ENCODE peak calls at places on chromosome 21, in four cellular contexts. One of them, this sample, is unnamed.

GRCh38 chr21:43331962-43332458 is 94.9 kb downstream of the SIK1 start:
- DNase-seq in K562: no peak
- DNase-seq in HepG2: no peak
- DNase-seq in A549: peak; percentile 98
- DNase-seq in this sample: no peak

GRCh38 chr21:28538987-28539622 is 453.6 kb downstream of the LTN1 start:
- DNase-seq in HepG2: no peak
- DNase-seq in A549: no peak
- DNase-seq in K562: no peak
- DNase-seq in this sample: no peak

GRCh38 chr21:33372582-33372981 is 30.6 kb upstream of the IFNGR2 start:
- DNase-seq in K562: no peak
- DNase-seq in HepG2: no peak
- DNase-seq in A549: no peak
- DNase-seq in this sample: no peak

GRCh38 chr21:29678616-29679015 is 261.2 kb downstream of the GRIK1 start:
- DNase-seq in HepG2: no peak
- DNase-seq in A549: no peak
- DNase-seq in K562: no peak
- DNase-seq in this sample: no peak

GRCh38 chr21:35520302-35520701 is 471.2 kb upstream of the RUNX1 start:
- DNase-seq in HepG2: no peak
- DNase-seq in K562: peak; percentile 45
- DNase-seq in A549: no peak
- DNase-seq in this sample: no peak

GRCh38 chr21:33199516-33200217 is 30.1 kb upstream of the IFNAR2 start:
- DNase-seq in HepG2: peak; percentile 88
- DNase-seq in A549: peak; percentile 86
- DNase-seq in K562: peak; percentile 92
- DNase-seq in this sample: peak; percentile 56

GRCh38 chr21:30408782-30409494 is 13.1 kb downstream of the KRTAP13-1 start:
- DNase-seq in HepG2: peak; percentile 14
- DNase-seq in A549: peak; percentile 72
- DNase-seq in K562: peak; percentile 43
- DNase-seq in this sample: peak; percentile 84

GRCh38 chr21:28833181-28833580 is 159.5 kb downstream of the LTN1 start:
- DNase-seq in K562: no peak
- DNase-seq in A549: no peak
- DNase-seq in HepG2: no peak
- DNase-seq in this sample: no peak

GRCh38 chr21:34367320-34367935 is 3.6 kb downstream of the KCNE2 start:
- DNase-seq in K562: peak; percentile 77
- DNase-seq in A549: peak; percentile 74
- DNase-seq in HepG2: peak; percentile 56
- DNase-seq in this sample: peak; percentile 48

GRCh38 chr21:40846566-40847411 is at the start of gene DSCAM:
- DNase-seq in K562: no peak
- DNase-seq in HepG2: no peak
- DNase-seq in A549: no peak
- DNase-seq in this sample: peak; percentile 60

GRCh38 chr21:15010645-15011044 is 54.2 kb downstream of the NRIP1 start:
- DNase-seq in HepG2: no peak
- DNase-seq in K562: no peak
- DNase-seq in A549: no peak
- DNase-seq in this sample: no peak

GRCh38 chr21:46099476-46099875 is 1.6 kb downstream of the COL6A2 start:
- DNase-seq in HepG2: peak; percentile 15
- DNase-seq in A549: no peak
- DNase-seq in K562: no peak
- DNase-seq in this sample: peak; percentile 51
- TF ChIP-seq NR3C1 in HepG2: no peak
- TF ChIP-seq NR3C1 in A549: no peak
- TF ChIP-seq NR3C1 in K562: no peak
- TF ChIP-seq NR3C1 in this sample: no peak

GRCh38 chr21:41873005-41873404 is 6.1 kb downstream of the PRDM15 start:
- DNase-seq in A549: no peak
- DNase-seq in K562: no peak
- DNase-seq in HepG2: no peak
- DNase-seq in this sample: peak; percentile 46
- TF ChIP-seq NR3C1 in A549: no peak
- TF ChIP-seq NR3C1 in K562: no peak
- TF ChIP-seq NR3C1 in HepG2: no peak
- TF ChIP-seq NR3C1 in this sample: no peak

GRCh38 chr21:44792653-44793052 is 9.0 kb downstream of the UBE2G2 start:
- DNase-seq in K562: no peak
- DNase-seq in HepG2: no peak
- DNase-seq in A549: no peak
- DNase-seq in this sample: no peak

GRCh38 chr21:44791246-44791645 is 10.4 kb downstream of the UBE2G2 start:
- DNase-seq in A549: no peak
- DNase-seq in K562: no peak
- DNase-seq in HepG2: no peak
- DNase-seq in this sample: no peak

GRCh38 chr21:44791993-44792392 is 9.6 kb downstream of the UBE2G2 start:
- DNase-seq in HepG2: peak; percentile 20
- DNase-seq in K562: no peak
- DNase-seq in A549: no peak
- DNase-seq in this sample: no peak

GRCh38 chr21:44790401-44790800 is 11.2 kb downstream of the UBE2G2 start:
- DNase-seq in HepG2: no peak
- DNase-seq in K562: no peak
- DNase-seq in A549: no peak
- DNase-seq in this sample: no peak

GRCh38 chr21:44789880-44790279 is 11.7 kb downstream of the UBE2G2 start:
- DNase-seq in K562: no peak
- DNase-seq in A549: no peak
- DNase-seq in HepG2: no peak
- DNase-seq in this sample: no peak
- TF ChIP-seq NR3C1 in K562: no peak
- TF ChIP-seq NR3C1 in A549: no peak
- TF ChIP-seq NR3C1 in HepG2: no peak
- TF ChIP-seq NR3C1 in this sample: no peak

DNA sequence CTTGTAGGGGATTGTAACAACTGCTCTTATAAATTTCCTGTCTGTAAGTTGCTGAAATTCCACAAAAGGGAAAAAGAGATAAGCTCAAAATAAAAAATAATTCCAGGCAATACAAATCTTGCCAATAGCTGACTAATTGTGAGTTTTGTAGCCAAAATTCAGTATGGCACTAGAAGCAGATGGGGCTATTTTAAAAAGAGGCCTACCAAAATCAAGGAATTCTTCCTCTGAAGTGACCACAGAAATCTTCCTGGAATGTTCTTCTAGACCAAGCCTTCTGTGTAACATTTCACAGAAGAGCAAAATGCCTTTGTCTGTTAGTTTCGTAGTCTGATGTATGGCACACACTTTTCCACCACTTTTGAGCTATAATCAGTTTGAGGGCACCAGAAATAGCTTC is 127.6 kb downstream of the CYYR1 start:
- DNase-seq in HepG2: no peak
- DNase-seq in A549: no peak
- DNase-seq in K562: no peak
- DNase-seq in this sample: no peak
- TF ChIP-seq NR3C1 in HepG2: no peak
- TF ChIP-seq NR3C1 in A549: no peak
- TF ChIP-seq NR3C1 in K562: no peak
- TF ChIP-seq NR3C1 in this sample: no peak

GRCh38 chr21:45088729-45089128 is 14.3 kb downstream of the ADARB1 start:
- DNase-seq in A549: no peak
- DNase-seq in K562: no peak
- DNase-seq in HepG2: no peak
- DNase-seq in this sample: no peak
- TF ChIP-seq NR3C1 in A549: no peak
- TF ChIP-seq NR3C1 in K562: no peak
- TF ChIP-seq NR3C1 in HepG2: no peak
- TF ChIP-seq NR3C1 in this sample: no peak

DNA sequence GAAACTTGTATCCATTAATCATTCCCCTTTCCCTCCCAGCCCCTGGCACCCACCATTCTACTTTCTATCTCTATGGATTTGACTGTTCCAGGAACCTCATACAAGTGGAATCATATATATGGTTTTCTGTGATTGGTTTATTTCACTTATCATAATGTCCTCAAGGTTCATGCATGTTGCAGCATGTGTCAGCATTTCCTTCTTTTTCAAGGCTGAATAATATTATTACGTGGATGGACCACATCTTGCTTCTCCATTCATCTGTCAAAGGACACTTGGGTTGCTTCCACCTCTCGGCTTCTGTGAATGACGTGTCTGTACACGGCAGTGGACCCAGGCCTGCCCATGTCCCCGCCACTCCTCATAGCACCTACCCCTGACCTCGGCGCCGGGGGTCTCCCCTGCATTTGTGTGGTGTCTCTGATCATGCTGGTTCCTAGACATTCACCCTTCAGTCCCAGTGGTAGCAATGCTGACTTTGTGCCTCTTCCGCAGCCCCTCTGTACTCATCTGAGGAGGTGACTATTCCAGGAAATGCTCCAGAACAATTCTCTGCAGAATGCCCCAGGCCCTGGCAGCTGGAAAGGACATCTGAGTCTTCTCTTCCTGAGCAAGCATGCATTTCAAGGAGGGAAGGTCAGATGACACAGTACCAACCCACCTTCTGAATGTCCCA is 136.9 kb downstream of the PSMG1 start:
- DNase-seq in A549: no peak
- DNase-seq in K562: no peak
- DNase-seq in HepG2: no peak
- DNase-seq in this sample: no peak
- TF ChIP-seq NR3C1 in A549: no peak
- TF ChIP-seq NR3C1 in K562: no peak
- TF ChIP-seq NR3C1 in HepG2: no peak
- TF ChIP-seq NR3C1 in this sample: no peak

GRCh38 chr21:37268186-37268503 is 1.0 kb upstream of the VPS26C start:
- DNase-seq in K562: no peak
- DNase-seq in A549: no peak
- DNase-seq in HepG2: no peak
- DNase-seq in this sample: no peak

GRCh38 chr21:37266515-37267221 is 466 bp downstream of the VPS26C start:
- DNase-seq in HepG2: peak; percentile 27
- DNase-seq in K562: peak; percentile 74
- DNase-seq in A549: peak; percentile 23
- DNase-seq in this sample: peak; percentile 67

GRCh38 chr21:37267269-37268185 is at the start of gene VPS26C:
- DNase-seq in K562: peak; percentile 100
- DNase-seq in HepG2: peak; percentile 97
- DNase-seq in A549: peak; percentile 98
- DNase-seq in this sample: peak; percentile 98

GRCh38 chr21:37264808-37265207 is 2.3 kb downstream of the VPS26C start:
- DNase-seq in K562: peak; percentile 28
- DNase-seq in HepG2: no peak
- DNase-seq in A549: no peak
- DNase-seq in this sample: no peak

DNA sequence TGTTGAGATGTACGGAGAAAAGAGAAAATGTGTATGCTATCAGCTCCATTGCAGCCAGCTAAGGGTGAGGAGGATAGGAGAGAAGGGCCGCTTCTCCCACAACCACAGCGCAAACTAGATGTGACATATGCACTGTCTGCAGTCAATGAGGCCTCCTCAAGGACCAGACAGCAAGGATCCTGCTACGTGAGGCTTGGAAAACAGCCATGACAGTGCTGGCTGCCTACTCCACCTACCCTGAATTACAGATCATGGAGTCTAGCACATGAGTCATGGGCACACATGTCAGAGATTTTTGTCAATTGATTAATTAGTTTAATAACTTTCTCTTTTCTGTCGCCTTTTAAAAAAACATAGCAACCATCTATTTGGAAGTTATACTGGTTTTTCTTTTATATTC is 3.3 kb downstream of the VPS26C start:
- DNase-seq in A549: no peak
- DNase-seq in HepG2: no peak
- DNase-seq in K562: peak; percentile 47
- DNase-seq in this sample: no peak
- TF ChIP-seq NR3C1 in A549: no peak
- TF ChIP-seq NR3C1 in HepG2: no peak
- TF ChIP-seq NR3C1 in K562: no peak
- TF ChIP-seq NR3C1 in this sample: no peak

DNA sequence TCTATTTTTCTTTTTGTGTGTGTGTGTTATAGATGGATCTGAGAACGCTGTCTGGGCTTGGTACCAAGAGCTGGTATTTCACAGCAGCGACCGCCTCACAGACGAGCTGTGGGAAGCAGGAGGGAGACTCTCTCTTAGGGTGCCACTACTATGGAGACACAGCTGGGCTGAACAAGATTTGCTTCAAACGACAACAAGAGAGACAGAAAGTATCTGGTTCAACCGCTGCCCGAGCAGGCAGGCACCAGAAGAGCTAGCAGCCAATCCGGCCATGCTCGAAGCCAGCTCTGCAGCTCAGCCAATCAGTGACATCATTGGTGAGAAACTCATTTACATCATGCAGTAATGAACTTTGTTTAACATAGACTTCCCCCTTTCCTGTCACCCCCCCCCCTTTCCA is 341.3 kb downstream of the USP25 start:
- DNase-seq in K562: no peak
- DNase-seq in A549: no peak
- DNase-seq in HepG2: no peak
- DNase-seq in this sample: no peak
- TF ChIP-seq NR3C1 in K562: no peak
- TF ChIP-seq NR3C1 in A549: no peak
- TF ChIP-seq NR3C1 in HepG2: no peak
- TF ChIP-seq NR3C1 in this sample: no peak

GRCh38 chr21:45894107-45894810 is 87.3 kb upstream of the COL6A1 start:
- DNase-seq in A549: no peak
- DNase-seq in HepG2: no peak
- DNase-seq in K562: no peak
- DNase-seq in this sample: no peak
- TF ChIP-seq NR3C1 in A549: no peak
- TF ChIP-seq NR3C1 in HepG2: no peak
- TF ChIP-seq NR3C1 in K562: no peak
- TF ChIP-seq NR3C1 in this sample: no peak

DNA sequence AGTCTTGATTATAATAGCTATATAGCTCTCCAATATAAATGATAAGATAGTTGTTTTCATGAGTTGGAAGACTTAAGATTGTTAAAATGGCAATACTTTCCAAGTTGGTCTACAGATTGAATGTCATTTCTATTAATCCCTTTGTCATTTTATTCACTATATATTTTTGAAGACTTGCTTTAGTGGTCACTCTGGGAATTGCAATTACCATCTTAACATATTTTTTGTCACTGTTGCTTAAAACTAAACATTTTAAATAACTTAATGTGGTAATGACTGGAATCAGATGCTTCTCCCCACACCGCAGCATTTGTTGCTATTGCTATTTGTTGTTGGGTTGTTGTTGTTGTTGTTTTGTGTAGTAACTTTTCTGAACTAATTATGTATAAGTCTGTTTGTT is 1592.9 kb downstream of the MRPL39 start:
- DNase-seq in HepG2: no peak
- DNase-seq in A549: no peak
- DNase-seq in K562: no peak
- DNase-seq in this sample: no peak
- TF ChIP-seq NR3C1 in HepG2: no peak
- TF ChIP-seq NR3C1 in A549: no peak
- TF ChIP-seq NR3C1 in K562: no peak
- TF ChIP-seq NR3C1 in this sample: no peak

This sample was measured in WTC11.